ENCODE peak calls at places on chromosome 14, in seven cellular contexts. One of them, this sample, is unnamed.

GRCh38 chr14:104393199-104393897 is 186.2 kb upstream of the C14orf180 start:
- DNase-seq in MCF 10A: no peak
- DNase-seq in AG09319: no peak
- DNase-seq in GM12864: no peak
- DNase-seq in HFF-Myc: no peak
- DNase-seq in HCT116: no peak
- DNase-seq in GM06990: no peak
- DNase-seq in this sample: no peak

GRCh38 chr14:80310950-80311349 is 99.6 kb upstream of the DIO2 start:
- DNase-seq in MCF 10A: peak; percentile 3
- DNase-seq in AG09319: no peak
- DNase-seq in GM12864: no peak
- DNase-seq in HFF-Myc: no peak
- DNase-seq in HCT116: no peak
- DNase-seq in GM06990: no peak
- DNase-seq in this sample: no peak

GRCh38 chr14:82270286-82270685 is 736.6 kb upstream of the SEL1L start:
- DNase-seq in MCF 10A: no peak
- DNase-seq in AG09319: no peak
- DNase-seq in GM12864: no peak
- DNase-seq in HFF-Myc: no peak
- DNase-seq in HCT116: no peak
- DNase-seq in GM06990: no peak
- DNase-seq in this sample: no peak

GRCh38 chr14:58465425-58465824 is 37.9 kb downstream of the KIAA0586 start:
- DNase-seq in MCF 10A: peak; percentile 34
- DNase-seq in AG09319: no peak
- DNase-seq in GM12864: no peak
- DNase-seq in HFF-Myc: no peak
- DNase-seq in HCT116: no peak
- DNase-seq in GM06990: no peak
- DNase-seq in this sample: no peak

GRCh38 chr14:76772300-76773187 is 11.3 kb downstream of the VASH1 start:
- DNase-seq in MCF 10A: no peak
- DNase-seq in AG09319: no peak
- DNase-seq in GM12864: no peak
- DNase-seq in HFF-Myc: no peak
- DNase-seq in HCT116: no peak
- DNase-seq in GM06990: no peak
- DNase-seq in this sample: no peak

GRCh38 chr14:72416892-72417291 is 477.0 kb downstream of the DPF3 start:
- DNase-seq in MCF 10A: no peak
- DNase-seq in AG09319: no peak
- DNase-seq in GM12864: no peak
- DNase-seq in HFF-Myc: no peak
- DNase-seq in HCT116: peak; percentile 34
- DNase-seq in GM06990: no peak
- DNase-seq in this sample: no peak

GRCh38 chr14:75452324-75452723 is 24.5 kb downstream of the JDP2 start:
- DNase-seq in MCF 10A: no peak
- DNase-seq in AG09319: no peak
- DNase-seq in GM12864: no peak
- DNase-seq in HFF-Myc: no peak
- DNase-seq in HCT116: no peak
- DNase-seq in GM06990: no peak
- DNase-seq in this sample: no peak

GRCh38 chr14:76262591-76262990 is 110.9 kb downstream of the GPATCH2L start:
- DNase-seq in MCF 10A: no peak
- DNase-seq in AG09319: no peak
- DNase-seq in GM12864: no peak
- DNase-seq in HFF-Myc: no peak
- DNase-seq in HCT116: no peak
- DNase-seq in GM06990: no peak
- DNase-seq in this sample: no peak

GRCh38 chr14:53444677-53445312 is 291.7 kb upstream of the DDHD1 start:
- DNase-seq in MCF 10A: no peak
- DNase-seq in AG09319: no peak
- DNase-seq in GM12864: no peak
- DNase-seq in HFF-Myc: no peak
- DNase-seq in HCT116: no peak
- DNase-seq in GM06990: no peak
- DNase-seq in this sample: no peak

GRCh38 chr14:94372021-94372605 is 16.3 kb downstream of the SERPINA1 start:
- DNase-seq in MCF 10A: no peak
- DNase-seq in AG09319: no peak
- DNase-seq in GM12864: no peak
- DNase-seq in HFF-Myc: no peak
- DNase-seq in HCT116: no peak
- DNase-seq in GM06990: no peak
- DNase-seq in this sample: peak; percentile 22

GRCh38 chr14:89053303-89053702 is 228.9 kb downstream of the TTC8 start:
- DNase-seq in MCF 10A: no peak
- DNase-seq in AG09319: no peak
- DNase-seq in GM12864: no peak
- DNase-seq in HFF-Myc: no peak
- DNase-seq in HCT116: no peak
- DNase-seq in GM06990: no peak
- DNase-seq in this sample: no peak

GRCh38 chr14:75609606-75610476 is 31.4 kb downstream of the FLVCR2 start:
- DNase-seq in MCF 10A: no peak
- DNase-seq in AG09319: no peak
- DNase-seq in GM12864: no peak
- DNase-seq in HFF-Myc: no peak
- DNase-seq in HCT116: no peak
- DNase-seq in GM06990: no peak
- DNase-seq in this sample: peak; percentile 73

GRCh38 chr14:80146941-80147340 is 64.4 kb downstream of the DIO2 start:
- DNase-seq in MCF 10A: no peak
- DNase-seq in AG09319: no peak
- DNase-seq in GM12864: no peak
- DNase-seq in HFF-Myc: no peak
- DNase-seq in HCT116: no peak
- DNase-seq in GM06990: no peak
- DNase-seq in this sample: no peak

GRCh38 chr14:69354383-69355154 is 43.5 kb downstream of the ERH start:
- DNase-seq in MCF 10A: no peak
- DNase-seq in AG09319: no peak
- DNase-seq in GM12864: peak; percentile 86
- DNase-seq in HFF-Myc: no peak
- DNase-seq in HCT116: no peak
- DNase-seq in GM06990: peak; percentile 86
- DNase-seq in this sample: no peak

GRCh38 chr14:77181603-77182437 is at the start of gene TMEM63C:
- DNase-seq in MCF 10A: peak; percentile 83
- DNase-seq in AG09319: no peak
- DNase-seq in GM12864: peak; percentile 16
- DNase-seq in HFF-Myc: no peak
- DNase-seq in HCT116: peak; percentile 93
- DNase-seq in GM06990: peak; percentile 70
- DNase-seq in this sample: no peak

GRCh38 chr14:38752750-38753149 is 350.3 kb downstream of the SEC23A start:
- DNase-seq in MCF 10A: no peak
- DNase-seq in AG09319: no peak
- DNase-seq in GM12864: no peak
- DNase-seq in HFF-Myc: no peak
- DNase-seq in HCT116: no peak
- DNase-seq in GM06990: no peak
- DNase-seq in this sample: no peak

GRCh38 chr14:33464563-33464962 is 486.3 kb downstream of the EGLN3 start:
- DNase-seq in MCF 10A: no peak
- DNase-seq in AG09319: no peak
- DNase-seq in GM12864: no peak
- DNase-seq in HFF-Myc: no peak
- DNase-seq in HCT116: no peak
- DNase-seq in GM06990: no peak
- DNase-seq in this sample: no peak

GRCh38 chr14:85917631-85918030 is 387.7 kb downstream of the FLRT2 start:
- DNase-seq in MCF 10A: no peak
- DNase-seq in AG09319: no peak
- DNase-seq in GM12864: no peak
- DNase-seq in HFF-Myc: no peak
- DNase-seq in HCT116: no peak
- DNase-seq in GM06990: no peak
- DNase-seq in this sample: no peak

GRCh38 chr14:104687601-104688504 is 1.6 kb upstream of the INF2 start:
- DNase-seq in MCF 10A: peak; percentile 92
- DNase-seq in AG09319: no peak
- DNase-seq in GM12864: no peak
- DNase-seq in HFF-Myc: no peak
- DNase-seq in HCT116: peak; percentile 62
- DNase-seq in GM06990: no peak
- DNase-seq in this sample: no peak

GRCh38 chr14:90455100-90455571 is 58.3 kb downstream of the CALM1 start:
- DNase-seq in MCF 10A: no peak
- DNase-seq in AG09319: no peak
- DNase-seq in GM12864: no peak
- DNase-seq in HFF-Myc: no peak
- DNase-seq in HCT116: no peak
- DNase-seq in GM06990: no peak
- DNase-seq in this sample: no peak

DNA sequence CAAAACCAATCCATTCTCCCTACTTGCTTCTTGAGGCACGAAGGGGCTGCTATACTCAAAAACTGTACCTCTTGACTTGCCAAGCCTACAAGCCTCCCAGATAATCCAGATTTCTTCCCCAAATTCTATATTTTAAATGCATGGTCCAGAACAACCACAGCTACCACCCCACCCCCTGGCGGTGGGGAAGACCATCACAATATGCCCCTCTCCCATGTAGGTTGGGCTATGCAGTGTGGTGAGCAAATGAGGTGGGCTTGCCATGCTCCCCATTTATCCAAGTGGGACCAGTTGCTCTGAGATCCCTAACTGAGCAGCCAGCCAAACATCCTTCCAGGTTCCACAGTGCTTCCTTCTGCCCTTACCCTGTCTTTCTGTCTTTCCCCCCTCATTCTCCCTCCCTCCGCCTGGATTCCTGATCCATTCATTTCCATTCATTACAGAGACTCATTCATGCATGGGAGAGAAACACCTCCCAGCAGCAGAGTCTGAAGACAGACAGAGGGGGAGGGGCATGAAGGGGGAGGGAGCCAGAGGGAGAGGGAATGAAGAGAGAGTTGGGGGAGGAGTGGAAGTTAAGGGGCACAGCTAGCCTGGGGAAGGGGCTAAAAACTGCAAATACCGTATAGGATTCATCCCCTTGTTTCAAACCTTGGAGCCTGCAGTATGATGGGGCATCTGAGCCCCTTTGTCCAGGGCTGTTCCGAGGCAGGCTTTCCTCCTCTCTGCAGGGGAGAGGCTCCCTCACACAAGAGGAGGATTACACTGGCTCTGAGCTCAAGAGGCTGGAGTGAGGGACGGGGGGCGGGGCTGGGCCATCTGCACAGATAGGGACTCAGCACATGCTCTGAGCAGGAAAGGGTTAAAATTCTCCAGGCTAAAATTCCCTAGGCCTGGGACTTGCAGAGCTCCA is 4.4 kb downstream of the ZNF219 start:
- DNase-seq in MCF 10A: no peak
- DNase-seq in AG09319: no peak
- DNase-seq in GM12864: no peak
- DNase-seq in HFF-Myc: no peak
- DNase-seq in HCT116: no peak
- DNase-seq in GM06990: no peak
- DNase-seq in this sample: no peak
- TF ChIP-seq CTCF in MCF 10A: peak; percentile 13
- TF ChIP-seq CTCF in AG09319: peak; percentile 31
- TF ChIP-seq CTCF in GM12864: peak; percentile 30
- TF ChIP-seq CTCF in HFF-Myc: peak; percentile 38
- TF ChIP-seq CTCF in HCT116: no peak
- TF ChIP-seq CTCF in GM06990: no peak
- TF ChIP-seq CTCF in this sample: no peak

GRCh38 chr14:36356862-36357261 is 36.4 kb upstream of the MBIP start:
- DNase-seq in MCF 10A: no peak
- DNase-seq in AG09319: no peak
- DNase-seq in GM12864: no peak
- DNase-seq in HFF-Myc: no peak
- DNase-seq in HCT116: no peak
- DNase-seq in GM06990: no peak
- DNase-seq in this sample: no peak
- TF ChIP-seq CTCF in MCF 10A: no peak
- TF ChIP-seq CTCF in AG09319: no peak
- TF ChIP-seq CTCF in GM12864: no peak
- TF ChIP-seq CTCF in HFF-Myc: no peak
- TF ChIP-seq CTCF in HCT116: no peak
- TF ChIP-seq CTCF in GM06990: no peak
- TF ChIP-seq CTCF in this sample: no peak

GRCh38 chr14:99408286-99408970 is 72.2 kb downstream of the SETD3 start:
- DNase-seq in MCF 10A: no peak
- DNase-seq in AG09319: no peak
- DNase-seq in GM12864: no peak
- DNase-seq in HFF-Myc: no peak
- DNase-seq in HCT116: no peak
- DNase-seq in GM06990: no peak
- DNase-seq in this sample: no peak
- TF ChIP-seq CTCF in MCF 10A: no peak
- TF ChIP-seq CTCF in AG09319: no peak
- TF ChIP-seq CTCF in GM12864: no peak
- TF ChIP-seq CTCF in HFF-Myc: no peak
- TF ChIP-seq CTCF in HCT116: no peak
- TF ChIP-seq CTCF in GM06990: no peak
- TF ChIP-seq CTCF in this sample: no peak

DNA sequence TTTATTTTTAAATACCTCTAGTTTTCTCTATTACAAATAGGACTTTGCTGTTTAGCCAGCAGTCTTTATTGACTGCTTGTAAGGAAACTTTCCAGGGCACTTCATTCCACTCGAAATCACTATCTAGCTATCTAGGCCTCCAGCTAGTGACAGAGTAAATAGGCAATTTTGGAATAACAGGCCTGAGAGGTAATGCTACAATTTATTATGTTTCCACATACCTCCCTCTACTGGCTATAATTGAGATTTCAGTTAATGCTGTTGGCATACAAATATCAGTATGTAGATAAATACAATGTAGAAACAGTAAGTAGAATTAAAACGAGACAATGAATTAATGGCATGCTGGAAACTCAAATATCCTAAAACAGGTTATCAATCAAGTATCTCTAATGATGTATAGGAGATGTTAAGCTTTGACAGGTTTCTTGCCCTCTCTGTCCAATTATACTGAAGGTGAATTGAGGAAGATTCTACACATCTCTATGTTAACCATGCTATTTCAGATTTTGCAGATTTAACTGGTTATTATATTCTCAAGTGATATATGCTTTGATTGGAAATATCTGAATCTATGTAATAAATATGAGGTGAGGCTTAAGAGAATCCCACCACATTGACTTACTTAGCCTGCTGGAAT is 7.2 kb downstream of the DTD2 start:
- DNase-seq in MCF 10A: peak; percentile 46
- DNase-seq in AG09319: no peak
- DNase-seq in GM12864: no peak
- DNase-seq in HFF-Myc: no peak
- DNase-seq in HCT116: peak; percentile 7
- DNase-seq in GM06990: no peak
- DNase-seq in this sample: no peak
- TF ChIP-seq CTCF in MCF 10A: peak; percentile 46
- TF ChIP-seq CTCF in AG09319: peak; percentile 59
- TF ChIP-seq CTCF in GM12864: peak; percentile 49
- TF ChIP-seq CTCF in HFF-Myc: peak; percentile 34
- TF ChIP-seq CTCF in HCT116: peak; percentile 25
- TF ChIP-seq CTCF in GM06990: peak; percentile 45
- TF ChIP-seq CTCF in this sample: peak; percentile 72

This sample was measured in CD14-positive monocyte.